ENCODE peak calls at places on chromosomes 7 and 10, in five cellular contexts. D is HEK293T; C is Calu3; U is GM06990; B is activated effector memory CD4-positive, alpha-beta T cell treated with anti-CD3 and anti-CD28 coated beads, Interleukin-2, amount 50 U/mL, for 16 hours. Y is an unnamed sample.

GRCh38 chr10:110067960-110068770 is 60.4 kb downstream of the ADD3 start:
- DNase-seq in D (peak; percentile 13), C (peak; percentile 20), U (peak; percentile 43), B (peak; percentile 76), Y (no peak)

GRCh38 chr7:139763330-139763729 is 14.5 kb downstream of the HIPK2 start:
- DNase-seq in D (no peak), C (no peak), U (no peak), B (no peak), Y (no peak)

GRCh38 chr10:101143354-101143648 is 12.2 kb downstream of the TLX1 start:
- DNase-seq in D (no peak), C (no peak), U (no peak), B (no peak), Y (no peak)

GRCh38 chr7:139876622-139877283 is 47.7 kb downstream of the TBXAS1 start:
- DNase-seq in D (no peak), C (no peak), U (no peak), B (no peak), Y (no peak)

GRCh38 chr7:155463114-155463811 is 5.3 kb downstream of the EN2 start:
- DNase-seq in D (no peak), C (no peak), U (no peak), B (no peak), Y (no peak)

GRCh38 chr10:130686680-130687300 is 550.6 kb downstream of the GLRX3 start:
- DNase-seq in D (peak; percentile 46), C (no peak), U (no peak), B (no peak), Y (no peak)

GRCh38 chr10:70652761-70653657 is 19.3 kb upstream of the ADAMTS14 start:
- DNase-seq in D (no peak), C (no peak), U (no peak), B (peak; percentile 59), Y (no peak)

GRCh38 chr10:3829193-3830050 is 44.4 kb upstream of the KLF6 start:
- DNase-seq in D (no peak), C (no peak), U (no peak), B (no peak), Y (peak; percentile 27)

GRCh38 chr7:542935-543789 is 23.5 kb upstream of the PDGFA start:
- DNase-seq in D (no peak), C (peak; percentile 77), U (no peak), B (no peak), Y (no peak)

GRCh38 chr10:64076322-64076940 is 555.2 kb downstream of the REEP3 start:
- DNase-seq in D (no peak), C (no peak), U (no peak), B (no peak), Y (no peak)

GRCh38 chr7:76149847-76150691 is 51.6 kb upstream of the SRRM3 start:
- DNase-seq in D (no peak), C (no peak), U (no peak), B (no peak), Y (no peak)

GRCh38 chr7:128409435-128410091 is at the start of gene IMPDH1:
- DNase-seq in D (peak; percentile 91), C (peak; percentile 92), U (peak; percentile 83), B (peak; percentile 95), Y (no peak)

GRCh38 chr7:66602159-66602558 is 26.5 kb upstream of the KCTD7 start:
- DNase-seq in D (no peak), C (no peak), U (no peak), B (no peak), Y (no peak)

GRCh38 chr7:53383131-53383530 is 347.7 kb downstream of the POM121L12 start:
- DNase-seq in D (no peak), C (no peak), U (no peak), B (no peak), Y (no peak)

GRCh38 chr10:99368646-99369045 is 39.5 kb downstream of the CNNM1 start:
- DNase-seq in D (no peak), C (no peak), U (no peak), B (no peak), Y (no peak)

GRCh38 chr10:851891-852290 is 79.6 kb downstream of the LARP4B start:
- DNase-seq in D (no peak), C (no peak), U (peak; percentile 62), B (no peak), Y (no peak)

GRCh38 chr7:75993689-75994387 is 557 bp downstream of the TMEM120A start:
- DNase-seq in D (peak; percentile 60), C (peak; percentile 32), U (no peak), B (no peak), Y (no peak)

Y was measured in iPS DF 6.9.